ENCODE peak calls at places on chromosomes 7 and 10, in five cellular contexts. N, F, Y, Q and K are unnamed samples.

GRCh38 chr10:53489331-53489730 is 716.7 kb upstream of the MBL2 start:
- DNase-seq in Y (no peak), N (no peak), F (no peak), Q (no peak), K (no peak)

GRCh38 chr7:26588511-26588910 is 275.9 kb downstream of the SKAP2 start:
- DNase-seq in N (no peak), F (no peak), Q (peak), Y (no peak), K (no peak)

GRCh38 chr7:133052357-133052756 is 29.5 kb downstream of the CHCHD3 start:
- DNase-seq in Q (no peak), Y (no peak), N (no peak), F (no peak), K (no peak)

GRCh38 chr10:7408003-7408493 is 2.8 kb downstream of the SFMBT2 start:
- DNase-seq in Y (no peak), Q (no peak), F (peak), N (peak), K (no peak)

GRCh38 chr7:5694221-5694754 is 87.2 kb downstream of the RNF216 start:
- DNase-seq in F (no peak), Y (no peak), N (peak), Q (no peak), K (peak)

GRCh38 chr10:132319853-132320669 is 11.9 kb upstream of the LRRC27 start:
- DNase-seq in Q (no peak), F (no peak), Y (peak), N (peak), K (peak)

GRCh38 chr10:2734691-2735090 is 332.7 kb upstream of the PFKP start:
- DNase-seq in F (no peak), N (no peak), Y (no peak), Q (no peak), K (no peak)

GRCh38 chr10:35890970-35891330 is 248.9 kb upstream of the FZD8 start:
- DNase-seq in Q (no peak), Y (no peak), N (no peak), F (no peak), K (no peak)

GRCh38 chr7:153188630-153189029 is 429.1 kb downstream of the ACTR3B start:
- DNase-seq in Q (no peak), Y (no peak), F (no peak), N (no peak), K (no peak)

GRCh38 chr7:51070163-51070562 is 246.4 kb downstream of the COBL start:
- DNase-seq in F (no peak), Y (no peak), N (peak), Q (no peak), K (no peak)

GRCh38 chr7:92461027-92462003 is 14.0 kb downstream of the GATAD1 start:
- DNase-seq in N (peak), F (peak), Q (peak), Y (peak), K (peak)

GRCh38 chr10:119211625-119212441 is 4.5 kb downstream of the GRK5 start:
- DNase-seq in Y (no peak), F (no peak), Q (no peak), N (peak), K (no peak)